ENCODE peak calls at places on chromosomes 2 and 18, in four cellular contexts. Z is GM23338, E is K562, L is HepG2. R is an unnamed sample. For H3K79me2, the result is how much of the 10 kb centered on the place peaks cover.

GRCh38 chr18:9469700-9470099 is 5.6 kb upstream of the RALBP1 start:
- DNase-seq in Z (no peak), E (no peak), L (no peak), R (no peak)

GRCh38 chr2:65557616-65558573 is 125.5 kb upstream of the SPRED2 start:
- DNase-seq in E (no peak), Z (peak), L (no peak), R (no peak)

GRCh38 chr2:3291113-3291512 is 86.5 kb downstream of the EIPR1 start:
- DNase-seq in Z (no peak), E (no peak), L (no peak), R (no peak)

GRCh38 chr18:32542221-32542798 is 71.6 kb upstream of the GAREM1 start:
- DNase-seq in E (no peak), Z (peak), L (no peak), R (no peak)

GRCh38 chr2:150023663-150024062 is 436.1 kb upstream of the MMADHC start:
- DNase-seq in Z (no peak), L (no peak), E (no peak), R (no peak)

GRCh38 chr2:160271166-160272086 is 71.4 kb upstream of the ITGB6 start:
- DNase-seq in Z (peak), E (peak), L (no peak), R (no peak)

GRCh38 chr2:71923887-71924533 is 223.7 kb downstream of the CYP26B1 start:
- DNase-seq in Z (peak), L (peak), E (peak), R (peak)

GRCh38 chr18:24475926-24476589 is 15.6 kb downstream of the HRH4 start:
- DNase-seq in E (no peak), Z (no peak), L (no peak), R (no peak)

GRCh38 chr18:59743561-59743960 is 46.3 kb upstream of the CCBE1 start:
- DNase-seq in L (no peak), Z (no peak), E (no peak), R (no peak)

GRCh38 chr18:22924589-22924988 is 8.5 kb upstream of the RBBP8 start:
- DNase-seq in E (no peak), Z (no peak), L (no peak), R (no peak)

GRCh38 chr18:22926454-22926853 is 6.7 kb upstream of the RBBP8 start:
- DNase-seq in E (no peak), L (no peak), Z (no peak), R (no peak)

DNA sequence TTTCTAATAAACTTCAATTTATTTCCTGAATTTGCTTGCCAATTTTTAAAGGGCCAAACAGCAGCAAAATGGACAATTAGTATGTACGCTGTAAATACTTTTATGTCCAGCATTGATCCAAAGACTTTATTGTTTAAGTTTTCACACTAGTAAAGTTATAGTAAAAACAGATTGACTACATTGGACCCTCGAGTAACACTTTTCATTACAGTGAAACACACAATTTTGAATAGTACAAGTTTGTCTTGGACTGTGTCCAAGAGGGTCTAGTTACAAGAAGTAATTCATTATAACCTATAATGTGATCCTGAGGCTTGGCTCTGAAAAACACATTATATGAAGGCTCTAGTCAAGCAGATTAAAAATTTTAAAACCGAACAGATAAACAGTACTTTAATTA is 11.4 kb upstream of the RBBP8 start:
- DNase-seq in L (no peak), E (no peak), Z (no peak), R (no peak)
- H3K79me2 ChIP-seq in L (under half), E (under half), Z (under half), R (under half)

DNA sequence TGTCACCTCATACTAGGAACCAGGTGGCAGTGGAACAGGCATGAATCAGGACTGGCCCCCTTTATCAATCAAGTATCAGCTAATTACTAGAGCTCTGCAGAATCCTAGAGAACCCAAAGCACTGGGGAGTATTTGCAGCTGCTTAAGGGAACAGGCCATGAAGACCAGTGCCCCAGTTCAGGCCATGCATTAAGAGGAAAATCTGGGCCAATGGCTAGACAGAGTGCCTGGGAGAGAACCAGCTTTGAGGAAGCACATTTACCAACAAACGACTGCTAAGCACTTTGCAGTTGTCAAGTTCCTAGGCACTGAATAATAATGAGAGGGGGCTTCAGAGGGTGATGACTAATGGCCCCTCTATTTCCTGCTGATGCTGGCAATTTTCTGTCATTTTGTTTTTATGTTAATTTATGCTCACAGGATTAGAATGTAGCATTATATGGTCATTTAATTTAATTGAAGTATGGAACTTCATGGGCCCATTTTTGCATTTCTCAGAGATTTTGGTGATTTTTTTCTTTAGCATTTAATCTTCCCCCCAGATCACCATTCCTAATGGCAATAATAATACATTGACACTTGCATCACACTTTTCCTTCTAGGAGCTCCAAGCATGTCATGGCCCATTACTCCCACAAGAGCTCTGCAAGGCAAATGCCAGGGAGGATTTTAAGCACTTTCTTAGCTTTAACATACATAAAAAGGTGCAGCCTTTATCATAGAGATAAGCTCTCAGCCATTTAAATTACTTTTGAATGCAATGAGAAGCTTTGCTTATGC is 147.7 kb upstream of the SPATS2L start:
- DNase-seq in Z (no peak), L (no peak), E (no peak), R (no peak)
- H2AFZ ChIP-seq in Z (peak), L (no peak), E (no peak), R (no peak)

DNA sequence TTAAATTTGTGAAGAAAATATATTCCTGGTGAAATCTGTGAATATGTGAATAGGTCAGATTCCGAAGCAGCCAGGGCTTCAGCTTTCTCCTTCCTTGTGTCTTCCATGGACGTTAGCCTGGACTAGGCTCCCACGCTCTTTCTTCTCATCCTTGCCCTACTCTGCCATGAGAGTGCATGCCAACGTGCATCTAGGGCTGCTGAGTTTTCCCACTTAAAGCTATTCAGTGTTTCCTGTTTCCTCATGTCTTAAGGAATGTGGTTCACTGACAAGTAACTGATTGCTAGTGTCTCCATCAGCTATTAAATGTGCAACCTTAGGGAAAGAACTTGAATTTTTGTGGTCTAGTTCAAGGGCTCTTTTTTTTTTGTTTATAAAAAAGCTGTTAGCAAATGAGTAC is 642.3 kb upstream of the LINC00305 start:
- DNase-seq in Z (no peak), E (no peak), L (no peak), R (no peak)
- H3K79me2 ChIP-seq in Z (under half), E (under half), L (under half), R (under half)

GRCh38 chr2:54385271-54385670 is 70.9 kb upstream of the SPTBN1 start:
- DNase-seq in Z (no peak), L (no peak), E (no peak), R (no peak)

GRCh38 chr2:54387592-54387991 is 68.5 kb upstream of the SPTBN1 start:
- DNase-seq in E (no peak), L (no peak), Z (no peak), R (no peak)

GRCh38 chr2:54386585-54386984 is 69.5 kb upstream of the SPTBN1 start:
- DNase-seq in Z (no peak), E (no peak), L (no peak), R (no peak)

GRCh38 chr2:54386993-54387590 is 69.0 kb upstream of the SPTBN1 start:
- DNase-seq in Z (no peak), E (no peak), L (no peak), R (no peak)

GRCh38 chr2:54388093-54388492 is 68.0 kb upstream of the SPTBN1 start:
- DNase-seq in Z (no peak), L (no peak), E (no peak), R (no peak)
- H2AFZ ChIP-seq in Z (peak), L (no peak), E (no peak), R (no peak)

R was measured in MM.1S.